ENCODE peak calls at places on chromosomes 6 and 20, in eight cellular contexts. One of them, this sample, is unnamed.

GRCh38 chr20:44019638-44020335 is 105.1 kb downstream of the TOX2 start:
- DNase-seq in activated CD8-positive, alpha-beta T cell treated with anti-CD3 and anti-CD28 coated beads for 36 hours: peak
- DNase-seq in LoVo: no peak
- DNase-seq in RPMI7951: peak
- DNase-seq in mucosa of gallbladder: no peak
- DNase-seq in stimulated activated CD8-positive, alpha-beta memory T cell treated with anti-CD3 and anti-CD28 coated beads, Interleukin-7, amount 100 ng/mL, for 1 hour: no peak
- DNase-seq in anterior cingulate cortex: no peak
- DNase-seq in CD8-positive, alpha-beta T cell: peak
- DNase-seq in this sample: no peak

GRCh38 chr6:22147983-22148797 is 148.6 kb downstream of the PRL start:
- DNase-seq in RPMI7951: peak
- DNase-seq in stimulated activated CD8-positive, alpha-beta memory T cell treated with anti-CD3 and anti-CD28 coated beads, Interleukin-7, amount 100 ng/mL, for 1 hour: no peak
- DNase-seq in activated CD8-positive, alpha-beta T cell treated with anti-CD3 and anti-CD28 coated beads for 36 hours: peak
- DNase-seq in CD8-positive, alpha-beta T cell: peak
- DNase-seq in LoVo: no peak
- DNase-seq in mucosa of gallbladder: peak
- DNase-seq in anterior cingulate cortex: peak
- DNase-seq in this sample: peak

GRCh38 chr20:57027752-57028151 is 238.7 kb downstream of the BMP7 start:
- DNase-seq in activated CD8-positive, alpha-beta T cell treated with anti-CD3 and anti-CD28 coated beads for 36 hours: no peak
- DNase-seq in CD8-positive, alpha-beta T cell: no peak
- DNase-seq in mucosa of gallbladder: no peak
- DNase-seq in anterior cingulate cortex: no peak
- DNase-seq in stimulated activated CD8-positive, alpha-beta memory T cell treated with anti-CD3 and anti-CD28 coated beads, Interleukin-7, amount 100 ng/mL, for 1 hour: no peak
- DNase-seq in RPMI7951: no peak
- DNase-seq in LoVo: no peak
- DNase-seq in this sample: no peak

GRCh38 chr6:158706369-158706982 is 56.6 kb downstream of the SYTL3 start:
- DNase-seq in activated CD8-positive, alpha-beta T cell treated with anti-CD3 and anti-CD28 coated beads for 36 hours: no peak
- DNase-seq in stimulated activated CD8-positive, alpha-beta memory T cell treated with anti-CD3 and anti-CD28 coated beads, Interleukin-7, amount 100 ng/mL, for 1 hour: no peak
- DNase-seq in anterior cingulate cortex: no peak
- DNase-seq in CD8-positive, alpha-beta T cell: no peak
- DNase-seq in RPMI7951: peak
- DNase-seq in LoVo: peak
- DNase-seq in mucosa of gallbladder: no peak
- DNase-seq in this sample: no peak

GRCh38 chr6:35078896-35079295 is 62.2 kb downstream of the TCP11 start:
- DNase-seq in mucosa of gallbladder: no peak
- DNase-seq in CD8-positive, alpha-beta T cell: no peak
- DNase-seq in stimulated activated CD8-positive, alpha-beta memory T cell treated with anti-CD3 and anti-CD28 coated beads, Interleukin-7, amount 100 ng/mL, for 1 hour: no peak
- DNase-seq in activated CD8-positive, alpha-beta T cell treated with anti-CD3 and anti-CD28 coated beads for 36 hours: no peak
- DNase-seq in RPMI7951: no peak
- DNase-seq in LoVo: no peak
- DNase-seq in anterior cingulate cortex: no peak
- DNase-seq in this sample: no peak

GRCh38 chr20:35947489-35947888 is 6.8 kb downstream of the SCAND1 start:
- DNase-seq in CD8-positive, alpha-beta T cell: peak
- DNase-seq in LoVo: no peak
- DNase-seq in activated CD8-positive, alpha-beta T cell treated with anti-CD3 and anti-CD28 coated beads for 36 hours: peak
- DNase-seq in mucosa of gallbladder: no peak
- DNase-seq in stimulated activated CD8-positive, alpha-beta memory T cell treated with anti-CD3 and anti-CD28 coated beads, Interleukin-7, amount 100 ng/mL, for 1 hour: no peak
- DNase-seq in anterior cingulate cortex: no peak
- DNase-seq in RPMI7951: peak
- DNase-seq in this sample: no peak

GRCh38 chr6:111601875-111602274 is 3.8 kb downstream of the TRAF3IP2 start:
- DNase-seq in LoVo: no peak
- DNase-seq in RPMI7951: peak
- DNase-seq in stimulated activated CD8-positive, alpha-beta memory T cell treated with anti-CD3 and anti-CD28 coated beads, Interleukin-7, amount 100 ng/mL, for 1 hour: no peak
- DNase-seq in activated CD8-positive, alpha-beta T cell treated with anti-CD3 and anti-CD28 coated beads for 36 hours: no peak
- DNase-seq in mucosa of gallbladder: peak
- DNase-seq in CD8-positive, alpha-beta T cell: no peak
- DNase-seq in anterior cingulate cortex: no peak
- DNase-seq in this sample: no peak

GRCh38 chr6:41497994-41498393 is 48.2 kb upstream of the FOXP4 start:
- DNase-seq in stimulated activated CD8-positive, alpha-beta memory T cell treated with anti-CD3 and anti-CD28 coated beads, Interleukin-7, amount 100 ng/mL, for 1 hour: no peak
- DNase-seq in anterior cingulate cortex: no peak
- DNase-seq in RPMI7951: peak
- DNase-seq in CD8-positive, alpha-beta T cell: no peak
- DNase-seq in mucosa of gallbladder: no peak
- DNase-seq in LoVo: no peak
- DNase-seq in activated CD8-positive, alpha-beta T cell treated with anti-CD3 and anti-CD28 coated beads for 36 hours: no peak
- DNase-seq in this sample: no peak

GRCh38 chr20:61695741-61696140 is 369.9 kb downstream of the TAF4 start:
- DNase-seq in stimulated activated CD8-positive, alpha-beta memory T cell treated with anti-CD3 and anti-CD28 coated beads, Interleukin-7, amount 100 ng/mL, for 1 hour: no peak
- DNase-seq in CD8-positive, alpha-beta T cell: no peak
- DNase-seq in activated CD8-positive, alpha-beta T cell treated with anti-CD3 and anti-CD28 coated beads for 36 hours: no peak
- DNase-seq in RPMI7951: no peak
- DNase-seq in anterior cingulate cortex: no peak
- DNase-seq in mucosa of gallbladder: no peak
- DNase-seq in LoVo: no peak
- DNase-seq in this sample: no peak

GRCh38 chr6:84588697-84589080 is 175.7 kb downstream of the TBX18 start:
- DNase-seq in activated CD8-positive, alpha-beta T cell treated with anti-CD3 and anti-CD28 coated beads for 36 hours: no peak
- DNase-seq in stimulated activated CD8-positive, alpha-beta memory T cell treated with anti-CD3 and anti-CD28 coated beads, Interleukin-7, amount 100 ng/mL, for 1 hour: no peak
- DNase-seq in RPMI7951: peak
- DNase-seq in anterior cingulate cortex: no peak
- DNase-seq in LoVo: no peak
- DNase-seq in mucosa of gallbladder: no peak
- DNase-seq in CD8-positive, alpha-beta T cell: no peak
- DNase-seq in this sample: no peak

GRCh38 chr6:89680150-89680549 is 41.6 kb upstream of the LYRM2 start:
- DNase-seq in mucosa of gallbladder: no peak
- DNase-seq in anterior cingulate cortex: no peak
- DNase-seq in RPMI7951: no peak
- DNase-seq in stimulated activated CD8-positive, alpha-beta memory T cell treated with anti-CD3 and anti-CD28 coated beads, Interleukin-7, amount 100 ng/mL, for 1 hour: no peak
- DNase-seq in LoVo: no peak
- DNase-seq in CD8-positive, alpha-beta T cell: no peak
- DNase-seq in activated CD8-positive, alpha-beta T cell treated with anti-CD3 and anti-CD28 coated beads for 36 hours: no peak
- DNase-seq in this sample: no peak

GRCh38 chr6:114432380-114432779 is 89.6 kb upstream of the HS3ST5 start:
- DNase-seq in activated CD8-positive, alpha-beta T cell treated with anti-CD3 and anti-CD28 coated beads for 36 hours: no peak
- DNase-seq in stimulated activated CD8-positive, alpha-beta memory T cell treated with anti-CD3 and anti-CD28 coated beads, Interleukin-7, amount 100 ng/mL, for 1 hour: no peak
- DNase-seq in RPMI7951: no peak
- DNase-seq in LoVo: no peak
- DNase-seq in mucosa of gallbladder: no peak
- DNase-seq in CD8-positive, alpha-beta T cell: no peak
- DNase-seq in anterior cingulate cortex: no peak
- DNase-seq in this sample: no peak

GRCh38 chr6:91387290-91388062 is 800.6 kb upstream of the MAP3K7 start:
- DNase-seq in anterior cingulate cortex: no peak
- DNase-seq in CD8-positive, alpha-beta T cell: no peak
- DNase-seq in LoVo: no peak
- DNase-seq in stimulated activated CD8-positive, alpha-beta memory T cell treated with anti-CD3 and anti-CD28 coated beads, Interleukin-7, amount 100 ng/mL, for 1 hour: no peak
- DNase-seq in activated CD8-positive, alpha-beta T cell treated with anti-CD3 and anti-CD28 coated beads for 36 hours: no peak
- DNase-seq in RPMI7951: no peak
- DNase-seq in mucosa of gallbladder: no peak
- DNase-seq in this sample: no peak

GRCh38 chr20:9884666-9885065 is 45.8 kb upstream of the PAK5 start:
- DNase-seq in activated CD8-positive, alpha-beta T cell treated with anti-CD3 and anti-CD28 coated beads for 36 hours: no peak
- DNase-seq in anterior cingulate cortex: no peak
- DNase-seq in mucosa of gallbladder: no peak
- DNase-seq in stimulated activated CD8-positive, alpha-beta memory T cell treated with anti-CD3 and anti-CD28 coated beads, Interleukin-7, amount 100 ng/mL, for 1 hour: no peak
- DNase-seq in CD8-positive, alpha-beta T cell: no peak
- DNase-seq in LoVo: no peak
- DNase-seq in RPMI7951: peak
- DNase-seq in this sample: no peak

GRCh38 chr6:166586424-166587156 is at the start of gene RAMACL:
- DNase-seq in LoVo: no peak
- DNase-seq in RPMI7951: no peak
- DNase-seq in activated CD8-positive, alpha-beta T cell treated with anti-CD3 and anti-CD28 coated beads for 36 hours: peak
- DNase-seq in stimulated activated CD8-positive, alpha-beta memory T cell treated with anti-CD3 and anti-CD28 coated beads, Interleukin-7, amount 100 ng/mL, for 1 hour: no peak
- DNase-seq in mucosa of gallbladder: no peak
- DNase-seq in CD8-positive, alpha-beta T cell: peak
- DNase-seq in anterior cingulate cortex: no peak
- DNase-seq in this sample: peak